ENCODE peak calls at places on chromosomes 2 and 18, in nine cellular contexts. M is stomach, W is suprapubic skin, Q is prostate gland, A is HCT116, E is breast epithelium, G is endothelial cell of umbilical vein, Z is H1, D is transverse colon. I is an unnamed sample.

GRCh38 chr2:204551464-204551863 is 6.2 kb downstream of the PARD3B start:
- DNase-seq in M (no peak), W (no peak), Q (no peak), A (no peak), E (no peak), G (no peak), Z (no peak), D (peak; percentile 22), I (no peak)

GRCh38 chr18:56691530-56691929 is 40.4 kb downstream of the WDR7 start:
- DNase-seq in M (no peak), W (no peak), Q (no peak), A (no peak), E (no peak), G (no peak), Z (no peak), D (no peak), I (no peak)

GRCh38 chr18:59725177-59725576 is 28.0 kb upstream of the CCBE1 start:
- DNase-seq in M (no peak), W (no peak), Q (no peak), A (no peak), E (no peak), G (no peak), Z (no peak), D (no peak), I (no peak)

GRCh38 chr2:116874021-116874420 is 940.5 kb upstream of the DDX18 start:
- DNase-seq in M (no peak), W (no peak), Q (no peak), A (no peak), E (no peak), G (no peak), Z (no peak), D (no peak), I (no peak)

GRCh38 chr2:24083567-24084385 is 858 bp downstream of the TP53I3 start:
- DNase-seq in M (peak; percentile 85), W (no peak), Q (peak; percentile 68), A (peak; percentile 76), E (no peak), G (peak; percentile 85), Z (no peak), D (peak; percentile 94), I (no peak)

GRCh38 chr18:23194969-23195957 is 60.0 kb downstream of the CABLES1 start:
- DNase-seq in M (no peak), W (no peak), Q (no peak), A (no peak), E (no peak), G (no peak), Z (no peak), D (no peak), I (no peak)

GRCh38 chr18:75010260-75010659 is 198.7 kb downstream of the PTGR3 start:
- DNase-seq in M (no peak), W (no peak), Q (no peak), A (no peak), E (no peak), G (no peak), Z (no peak), D (no peak), I (no peak)

GRCh38 chr2:223967981-223968380 is 10.7 kb downstream of the MRPL44 start:
- DNase-seq in M (no peak), W (no peak), Q (no peak), A (no peak), E (no peak), G (no peak), Z (no peak), D (no peak), I (no peak)

GRCh38 chr2:238894950-238895298 is 47.0 kb downstream of the TWIST2 start:
- DNase-seq in M (no peak), W (no peak), Q (no peak), A (no peak), E (no peak), G (no peak), Z (no peak), D (no peak), I (no peak)

DNA sequence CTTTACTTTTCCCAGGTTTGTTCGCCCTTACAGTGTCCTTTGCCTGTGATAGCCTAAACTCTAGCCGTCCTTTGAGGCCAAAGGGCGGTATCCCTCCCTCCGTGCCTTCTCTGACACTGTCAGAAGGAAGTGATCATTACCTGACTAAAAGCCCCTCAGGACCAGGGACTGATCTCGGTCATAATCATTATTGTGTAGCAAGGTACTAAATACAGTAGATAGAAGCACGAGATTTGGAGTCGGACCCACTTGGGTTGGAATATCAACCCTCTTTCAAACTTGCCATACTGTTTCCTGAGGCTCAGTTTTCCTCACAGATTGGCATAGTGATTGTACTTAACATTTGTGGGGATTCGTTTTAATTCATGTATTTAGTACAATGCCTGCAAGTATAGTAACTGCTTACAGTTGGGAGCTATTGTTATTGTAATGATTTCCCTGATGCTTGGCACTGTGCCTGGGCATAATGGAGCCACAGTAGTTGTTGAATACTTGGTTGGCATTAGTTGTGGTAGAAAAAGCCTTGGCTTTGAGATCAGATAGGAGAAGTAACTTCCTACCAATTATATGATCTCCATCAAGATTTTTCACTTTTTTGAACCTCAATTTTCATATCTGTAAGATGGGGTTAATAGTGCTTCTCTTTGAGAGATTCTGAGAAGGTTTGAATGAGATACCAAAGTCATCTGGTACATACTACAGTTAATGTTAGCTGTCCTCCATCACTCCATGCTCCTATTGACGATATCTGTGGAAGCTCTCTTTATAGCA is 836 bp downstream of the STK11IP start:
- DNase-seq in M (no peak), W (no peak), Q (no peak), A (no peak), E (no peak), G (peak; percentile 39), Z (no peak), D (no peak), I (no peak)
- TF ChIP-seq POLR2AphosphoS5 in M (no peak), W (no peak), Q (no peak), A (no peak), E (no peak), G (no peak), Z (no peak), D (no peak), I (no peak)

GRCh38 chr18:54606835-54607212 is 15.8 kb downstream of the DYNAP start:
- DNase-seq in M (no peak), W (no peak), Q (no peak), A (no peak), E (no peak), G (no peak), Z (no peak), D (no peak), I (no peak)

GRCh38 chr18:54611819-54612218 is 20.8 kb downstream of the DYNAP start:
- DNase-seq in M (no peak), W (no peak), Q (no peak), A (no peak), E (no peak), G (no peak), Z (no peak), D (no peak), I (no peak)

GRCh38 chr18:54604211-54604610 is 13.2 kb downstream of the DYNAP start:
- DNase-seq in M (no peak), W (no peak), Q (no peak), A (no peak), E (no peak), G (no peak), Z (no peak), D (no peak), I (no peak)

GRCh38 chr18:54607213-54607934 is 16.3 kb downstream of the DYNAP start:
- DNase-seq in M (peak; percentile 31), W (no peak), Q (peak; percentile 39), A (no peak), E (no peak), G (peak; percentile 27), Z (peak; percentile 53), D (peak; percentile 38), I (no peak)

DNA sequence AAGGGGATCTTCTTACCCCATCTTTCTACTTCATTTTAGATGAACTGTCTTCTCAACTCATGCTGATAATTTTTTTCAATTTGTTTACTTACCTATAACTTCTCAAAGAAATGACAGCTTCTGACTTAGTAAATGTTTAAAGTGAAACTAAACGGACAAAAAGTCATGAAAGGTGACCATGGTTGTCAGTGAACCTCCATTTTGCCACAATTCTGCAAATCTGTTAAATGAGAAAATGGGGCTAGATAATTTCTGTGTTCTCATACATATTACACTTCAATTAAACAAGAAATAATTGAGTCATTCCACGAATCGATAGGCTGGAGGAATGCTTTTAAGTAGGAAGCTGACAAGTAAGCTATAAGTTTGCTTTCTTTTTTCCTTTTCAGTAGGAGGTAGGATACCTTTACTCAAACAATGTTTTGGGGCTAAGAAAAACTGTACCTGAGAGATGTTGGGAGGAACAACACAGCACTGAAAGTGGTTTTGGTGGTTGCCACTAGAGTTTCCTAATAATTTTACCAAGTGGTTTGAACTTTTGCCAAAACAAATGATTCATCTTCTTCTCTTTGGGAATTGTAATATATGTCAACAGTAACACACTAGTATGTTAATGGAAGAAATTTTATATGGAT is 17.1 kb downstream of the DYNAP start:
- DNase-seq in M (no peak), W (no peak), Q (no peak), A (no peak), E (no peak), G (peak; percentile 3), Z (no peak), D (no peak), I (no peak)
- TF ChIP-seq POLR2A in M (no peak), W (no peak), Q (no peak), A (no peak), E (no peak), G (no peak), Z (no peak), D (no peak), I (no peak)

DNA sequence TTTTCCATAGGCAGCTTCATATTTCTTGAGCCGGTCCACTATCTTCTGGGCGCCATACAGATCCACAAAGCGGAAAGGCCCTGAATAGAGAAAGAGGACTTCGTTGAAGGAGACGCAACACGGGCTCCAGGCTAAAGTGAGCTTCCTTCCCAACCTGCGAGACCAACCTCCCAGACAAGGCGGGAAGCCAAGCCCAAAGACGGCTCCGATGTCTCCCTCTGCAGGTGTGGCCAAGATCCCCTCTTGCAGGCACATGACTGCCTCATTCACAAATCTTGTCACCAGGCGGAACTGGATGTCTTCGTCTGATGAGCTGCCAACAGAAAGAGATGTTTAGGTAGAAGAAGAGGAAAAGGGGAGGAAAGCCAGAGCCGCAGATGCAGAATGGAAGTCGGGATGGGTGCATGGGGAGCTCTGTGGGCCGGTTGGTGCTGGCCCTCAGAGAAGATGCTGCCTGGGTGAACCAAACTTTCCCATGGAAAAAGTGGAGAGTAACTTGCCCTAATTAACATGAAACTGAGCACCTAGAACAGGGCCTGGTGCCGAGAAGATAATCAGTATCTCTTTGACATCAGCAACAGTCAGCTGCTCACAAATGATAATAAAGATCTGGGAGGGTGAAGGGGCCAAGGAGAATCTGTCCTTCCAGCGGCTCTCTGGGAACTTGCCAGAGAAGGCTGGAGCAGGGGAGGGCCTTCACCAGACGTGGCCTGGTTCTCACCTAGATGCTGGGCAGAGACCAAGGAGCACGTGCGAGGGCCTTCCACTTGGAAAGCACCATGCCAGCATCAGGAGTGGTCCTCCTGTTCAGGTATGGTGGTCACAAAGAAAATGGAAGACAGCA is 18.6 kb downstream of the GAREM2 start:
- DNase-seq in M (no peak), W (no peak), Q (no peak), A (no peak), E (no peak), G (no peak), Z (peak; percentile 51), D (no peak), I (no peak)
- H3K36me3 ChIP-seq in M (peaks cover 70% of the 10 kb centered on the region), W (peaks cover 65% of the 10 kb centered on the region), Q (peaks cover 5% of the 10 kb centered on the region), A (peaks cover 12% of the 10 kb centered on the region), E (no peaks in the 10 kb centered on the region), G (peaks cover 30% of the 10 kb centered on the region), Z (peaks cover 58% of the 10 kb centered on the region), D (peaks cover 23% of the 10 kb centered on the region), I (peaks cover 75% of the 10 kb centered on the region)

GRCh38 chr2:220296174-220296573 is 668.7 kb downstream of the SLC4A3 start:
- DNase-seq in M (no peak), W (no peak), Q (no peak), A (no peak), E (no peak), G (no peak), Z (no peak), D (no peak), I (no peak)
- TF ChIP-seq POLR2AphosphoS5 in M (no peak), W (no peak), Q (no peak), A (no peak), E (no peak), G (no peak), Z (no peak), D (no peak), I (no peak)

GRCh38 chr18:32091724-32092421 is at the start of gene RNF138:
- DNase-seq in M (peak; percentile 93), W (peak; percentile 93), Q (peak; percentile 84), A (peak; percentile 74), E (peak; percentile 85), G (peak; percentile 84), Z (peak; percentile 86), D (peak; percentile 94), I (peak; percentile 95)
- TF ChIP-seq POLR2A in M (no peak), W (no peak), Q (peak; percentile 76), A (no peak), E (no peak), G (peak; percentile 64), Z (peak; percentile 94), D (peak; percentile 89), I (no peak)

I was measured in esophagus muscularis mucosa.